ENCODE peak calls at places on chromosomes 12 and 14, in ten cellular contexts. H, B, U, W, S, K, E, A, Z and O are unnamed samples.

GRCh38 chr14:62711351-62712023 is 333.8 kb downstream of the KCNH5 start:
- DNase-seq in K (no peak), Z (no peak), U (no peak), H (no peak), W (no peak), A (no peak), E (no peak), S (no peak), B (no peak), O (no peak)

GRCh38 chr12:6116481-6117021 is 7.9 kb downstream of the VWF start:
- DNase-seq in Z (no peak), A (peak; percentile 8), S (peak; percentile 64), K (peak; percentile 95), W (no peak), H (no peak), U (no peak), E (no peak), B (no peak), O (no peak)

GRCh38 chr12:67650528-67651379 is 2.2 kb downstream of the DYRK2 start:
- DNase-seq in W (no peak), S (no peak), B (peak; percentile 6), E (no peak), Z (no peak), H (no peak), K (no peak), A (no peak), U (no peak), O (peak; percentile 42)

GRCh38 chr14:32073537-32074189 is 3.4 kb upstream of the ARHGAP5 start:
- DNase-seq in S (peak; percentile 92), B (peak; percentile 71), K (peak; percentile 91), W (peak; percentile 82), U (no peak), E (peak; percentile 60), H (peak; percentile 91), A (peak; percentile 54), Z (peak; percentile 86), O (peak; percentile 86)

GRCh38 chr12:48999371-49000131 is at the start of gene DDN:
- DNase-seq in Z (no peak), K (no peak), U (no peak), S (peak; percentile 55), A (no peak), E (no peak), B (no peak), W (peak; percentile 45), H (peak; percentile 17), O (peak; percentile 83)

GRCh38 chr14:21078726-21079125 is 8.6 kb downstream of the ARHGEF40 start:
- DNase-seq in W (no peak), S (no peak), Z (no peak), E (no peak), A (no peak), K (no peak), U (no peak), B (no peak), H (no peak), O (no peak)

GRCh38 chr12:19856389-19856788 is 417.1 kb downstream of the AEBP2 start:
- DNase-seq in U (no peak), K (peak; percentile 55), W (no peak), S (peak; percentile 23), H (peak; percentile 27), B (no peak), E (no peak), A (no peak), Z (no peak), O (no peak)

GRCh38 chr14:89276424-89276975 is 140.5 kb downstream of the FOXN3 start:
- DNase-seq in S (peak; percentile 91), H (peak; percentile 34), E (no peak), Z (peak; percentile 24), A (peak; percentile 27), W (no peak), K (no peak), B (no peak), U (no peak), O (peak; percentile 93)

GRCh38 chr12:63404611-63405010 is 253.6 kb upstream of the AVPR1A start:
- DNase-seq in U (no peak), A (no peak), Z (no peak), E (no peak), B (no peak), S (no peak), K (peak; percentile 61), H (no peak), W (no peak), O (no peak)

GRCh38 chr14:91350483-91350812 is 67.2 kb downstream of the CCDC88C start:
- DNase-seq in S (no peak), K (no peak), W (no peak), B (no peak), E (no peak), U (no peak), A (no peak), H (no peak), Z (no peak), O (peak; percentile 64)

GRCh38 chr14:77302926-77303325 is 17.8 kb downstream of the POMT2 start:
- DNase-seq in H (peak; percentile 28), U (no peak), A (no peak), E (no peak), K (peak; percentile 36), S (peak; percentile 57), Z (no peak), B (peak; percentile 94), W (peak; percentile 65), O (peak; percentile 33)

GRCh38 chr12:107007421-107007820 is 20.5 kb upstream of the MTERF2 start:
- DNase-seq in S (no peak), B (no peak), K (no peak), E (no peak), H (no peak), W (no peak), U (no peak), Z (no peak), A (no peak), O (no peak)

GRCh38 chr14:19920021-19920657 is at the start of gene OR4K5:
- DNase-seq in A (no peak), W (no peak), Z (no peak), U (no peak), B (no peak), E (no peak), K (no peak), S (no peak), H (no peak), O (no peak)

GRCh38 chr14:19918553-19919264 is 1.7 kb upstream of the OR4K5 start:
- DNase-seq in H (no peak), S (no peak), W (no peak), A (no peak), Z (no peak), B (no peak), U (no peak), K (no peak), E (no peak), O (no peak)

GRCh38 chr14:19917955-19918518 is 2.4 kb upstream of the OR4K5 start:
- DNase-seq in H (no peak), W (no peak), S (no peak), U (no peak), E (no peak), Z (no peak), K (no peak), B (no peak), A (no peak), O (no peak)

GRCh38 chr14:19917243-19917642 is 3.2 kb upstream of the OR4K5 start:
- DNase-seq in K (no peak), W (no peak), Z (no peak), A (no peak), U (no peak), S (no peak), B (no peak), H (no peak), E (no peak), O (no peak)
- H3K4me3 ChIP-seq in K (no peak overlapping the region), W (no peak overlapping the region), Z (no peak overlapping the region), A (no peak overlapping the region), U (no peak overlapping the region), S (no peak overlapping the region), B (no peak overlapping the region), H (no peak overlapping the region), E (no peak overlapping the region), O (no peak overlapping the region)

GRCh38 chr14:73458219-73458976 is at the start of gene NUMB:
- DNase-seq in S (peak; percentile 100), K (peak; percentile 100), E (peak; percentile 99), B (peak; percentile 99), Z (peak; percentile 98), U (peak; percentile 97), W (peak; percentile 100), A (peak; percentile 98), H (peak; percentile 100), O (peak; percentile 100)
- TF ChIP-seq CTCF in S (no peak), K (no peak), E (no peak), B (no peak), Z (no peak), U (peak; percentile 18), W (no peak), A (no peak), H (no peak), O (no peak)

DNA sequence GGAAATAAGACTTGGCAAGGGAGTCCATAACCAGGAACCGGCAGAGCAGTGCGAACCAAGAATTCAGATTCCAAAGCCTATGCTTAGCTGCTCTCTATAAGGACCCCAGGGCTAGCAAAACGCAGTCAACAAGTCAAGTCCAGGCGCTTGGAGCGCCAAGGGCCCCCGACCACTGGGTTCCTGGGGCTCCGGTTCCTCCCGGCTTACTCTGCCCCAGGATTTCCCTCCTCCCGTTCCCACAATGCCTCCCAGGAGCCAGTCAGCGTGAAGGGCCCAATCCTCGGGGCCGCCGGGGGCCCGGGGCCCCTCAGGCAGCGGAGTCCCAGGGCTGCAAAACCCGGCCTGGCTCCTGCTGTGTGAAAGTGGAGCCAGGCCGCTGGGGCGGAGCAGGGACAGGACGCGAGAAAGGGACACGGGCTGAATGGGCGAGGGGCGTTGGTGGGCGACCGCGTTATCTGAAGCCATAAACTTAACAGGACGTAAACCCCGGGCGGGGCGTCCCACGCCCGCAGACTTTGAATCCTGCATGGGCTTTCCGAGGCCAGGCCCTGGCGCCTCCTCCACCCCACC is 1.5 kb downstream of the KRT8 start:
- DNase-seq in S (peak; percentile 91), B (peak; percentile 50), Z (peak; percentile 88), H (peak; percentile 81), W (no peak), K (peak; percentile 82), U (no peak), A (peak; percentile 45), E (peak; percentile 75), O (peak; percentile 24)
- H3K4me3 ChIP-seq in S (peak overlapping the region; percentile 64), B (peak overlapping the region; percentile 87), Z (peak overlapping the region; percentile 81), H (peak overlapping the region; percentile 42), W (peak overlapping the region; percentile 91), K (peak overlapping the region; percentile 46), U (peak overlapping the region; percentile 84), A (peak overlapping the region; percentile 89), E (peak overlapping the region; percentile 24), O (no peak overlapping the region)

DNA sequence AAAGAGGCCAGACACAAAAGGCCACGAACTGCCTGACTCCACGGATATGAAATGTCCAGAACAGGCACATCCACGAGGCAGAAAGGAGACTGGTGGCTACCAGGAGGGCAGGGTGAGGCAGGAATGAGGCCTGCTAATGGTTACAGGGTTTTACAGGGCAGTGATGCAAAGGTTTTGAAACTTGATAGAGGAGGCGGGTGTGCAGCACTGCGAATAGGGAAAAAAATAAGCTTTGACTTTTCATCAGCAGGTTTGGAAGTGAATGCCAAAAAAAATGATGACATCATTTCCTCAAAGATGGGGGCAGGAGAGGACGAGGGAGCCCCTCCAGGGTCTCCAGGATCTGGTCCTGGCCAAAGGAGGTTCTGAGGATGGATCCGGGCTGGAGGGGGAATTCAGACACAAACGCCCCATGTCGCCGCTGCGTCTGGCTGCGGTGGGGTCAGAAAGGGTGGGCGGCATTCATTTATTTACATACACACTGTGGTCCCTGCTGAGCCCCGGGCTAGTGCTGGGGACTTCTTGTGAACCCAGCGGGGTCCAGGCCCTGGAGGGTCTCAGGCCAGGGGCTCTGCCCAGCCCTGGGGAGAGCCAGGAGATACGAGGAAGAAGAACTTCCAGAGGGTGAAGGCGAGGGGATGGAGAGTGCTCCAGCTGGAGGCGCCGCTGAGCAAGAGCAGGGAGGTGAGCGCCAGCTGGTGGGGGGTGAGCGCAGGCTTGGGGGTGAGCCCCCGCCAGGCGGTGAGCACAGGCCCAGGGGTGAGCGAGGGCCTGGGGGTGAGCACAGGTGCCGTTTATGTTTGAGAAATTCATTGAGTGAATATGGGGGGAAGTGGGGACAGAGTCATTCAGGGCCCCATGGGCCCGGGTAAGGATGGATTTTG is 68.3 kb downstream of the NCOR2 start:
- DNase-seq in K (peak; percentile 73), W (no peak), E (no peak), Z (no peak), A (no peak), B (no peak), U (no peak), S (peak; percentile 91), H (peak; percentile 59), O (no peak)
- TF ChIP-seq CTCF in K (peak; percentile 7), W (peak; percentile 33), E (no peak), Z (no peak), A (no peak), B (no peak), U (no peak), S (peak; percentile 53), H (no peak), O (no peak)